ENCODE peak calls at places on chromosomes 1 and 21, in ten cellular contexts. One of them, this sample, is unnamed.

GRCh38 chr1:159705911-159706270 is 8.5 kb downstream of the CRP start:
- DNase-seq in astrocyte of the spinal cord: no peak
- DNase-seq in fibroblast of the aortic adventitia: no peak
- DNase-seq in RWPE1: no peak
- DNase-seq in choroid plexus epithelial cell: no peak
- DNase-seq in foreskin fibroblast: no peak
- DNase-seq in BJ: no peak
- DNase-seq in GM13976: no peak
- DNase-seq in cardiac muscle cell: no peak
- DNase-seq in vagina: no peak
- DNase-seq in this sample: no peak

GRCh38 chr1:165444897-165445370 is at the start of gene RXRG:
- DNase-seq in astrocyte of the spinal cord: peak; percentile 0
- DNase-seq in fibroblast of the aortic adventitia: peak; percentile 7
- DNase-seq in RWPE1: no peak
- DNase-seq in choroid plexus epithelial cell: no peak
- DNase-seq in foreskin fibroblast: peak; percentile 7
- DNase-seq in BJ: no peak
- DNase-seq in GM13976: no peak
- DNase-seq in cardiac muscle cell: peak; percentile 22
- DNase-seq in vagina: peak; percentile 70
- DNase-seq in this sample: no peak

GRCh38 chr1:58317086-58317485 is 229.4 kb downstream of the OMA1 start:
- DNase-seq in astrocyte of the spinal cord: no peak
- DNase-seq in fibroblast of the aortic adventitia: no peak
- DNase-seq in RWPE1: no peak
- DNase-seq in choroid plexus epithelial cell: no peak
- DNase-seq in foreskin fibroblast: no peak
- DNase-seq in BJ: no peak
- DNase-seq in GM13976: no peak
- DNase-seq in cardiac muscle cell: no peak
- DNase-seq in vagina: no peak
- DNase-seq in this sample: no peak

GRCh38 chr1:109466440-109467300 is at the start of gene SYPL2:
- DNase-seq in astrocyte of the spinal cord: no peak
- DNase-seq in fibroblast of the aortic adventitia: peak; percentile 12
- DNase-seq in RWPE1: no peak
- DNase-seq in choroid plexus epithelial cell: peak; percentile 5
- DNase-seq in foreskin fibroblast: no peak
- DNase-seq in BJ: no peak
- DNase-seq in GM13976: peak; percentile 48
- DNase-seq in cardiac muscle cell: peak; percentile 21
- DNase-seq in vagina: no peak
- DNase-seq in this sample: peak; percentile 34

GRCh38 chr1:152185544-152186391 is 26.7 kb upstream of the RPTN start:
- DNase-seq in astrocyte of the spinal cord: peak; percentile 68
- DNase-seq in fibroblast of the aortic adventitia: peak; percentile 79
- DNase-seq in RWPE1: peak; percentile 64
- DNase-seq in choroid plexus epithelial cell: peak; percentile 84
- DNase-seq in foreskin fibroblast: peak; percentile 45
- DNase-seq in BJ: no peak
- DNase-seq in GM13976: peak; percentile 43
- DNase-seq in cardiac muscle cell: peak; percentile 78
- DNase-seq in vagina: no peak
- DNase-seq in this sample: peak; percentile 39

GRCh38 chr1:77068013-77068412 is 151.2 kb downstream of the PIGK start:
- DNase-seq in astrocyte of the spinal cord: no peak
- DNase-seq in fibroblast of the aortic adventitia: no peak
- DNase-seq in RWPE1: peak; percentile 72
- DNase-seq in choroid plexus epithelial cell: no peak
- DNase-seq in foreskin fibroblast: no peak
- DNase-seq in BJ: no peak
- DNase-seq in GM13976: no peak
- DNase-seq in cardiac muscle cell: no peak
- DNase-seq in vagina: no peak
- DNase-seq in this sample: no peak

GRCh38 chr1:89974701-89975470 is 20.0 kb upstream of the ZNF326 start:
- DNase-seq in astrocyte of the spinal cord: peak; percentile 86
- DNase-seq in fibroblast of the aortic adventitia: peak; percentile 92
- DNase-seq in RWPE1: peak; percentile 68
- DNase-seq in choroid plexus epithelial cell: peak; percentile 82
- DNase-seq in foreskin fibroblast: peak; percentile 81
- DNase-seq in BJ: peak; percentile 63
- DNase-seq in GM13976: no peak
- DNase-seq in cardiac muscle cell: peak; percentile 75
- DNase-seq in vagina: no peak
- DNase-seq in this sample: no peak

GRCh38 chr1:93707956-93708355 is 26.3 kb upstream of the BCAR3 start:
- DNase-seq in astrocyte of the spinal cord: no peak
- DNase-seq in fibroblast of the aortic adventitia: no peak
- DNase-seq in RWPE1: no peak
- DNase-seq in choroid plexus epithelial cell: no peak
- DNase-seq in foreskin fibroblast: no peak
- DNase-seq in BJ: no peak
- DNase-seq in GM13976: peak; percentile 66
- DNase-seq in cardiac muscle cell: no peak
- DNase-seq in vagina: no peak
- DNase-seq in this sample: peak; percentile 71

GRCh38 chr1:241323510-241323909 is 33.5 kb downstream of the RGS7 start:
- DNase-seq in astrocyte of the spinal cord: peak; percentile 50
- DNase-seq in fibroblast of the aortic adventitia: peak; percentile 49
- DNase-seq in RWPE1: peak; percentile 30
- DNase-seq in choroid plexus epithelial cell: peak; percentile 43
- DNase-seq in foreskin fibroblast: peak; percentile 32
- DNase-seq in BJ: no peak
- DNase-seq in GM13976: peak; percentile 20
- DNase-seq in cardiac muscle cell: peak; percentile 21
- DNase-seq in vagina: no peak
- DNase-seq in this sample: peak; percentile 10

GRCh38 chr1:96487404-96487803 is 234.2 kb upstream of the PTBP2 start:
- DNase-seq in astrocyte of the spinal cord: peak; percentile 48
- DNase-seq in fibroblast of the aortic adventitia: peak; percentile 45
- DNase-seq in RWPE1: peak; percentile 20
- DNase-seq in choroid plexus epithelial cell: no peak
- DNase-seq in foreskin fibroblast: peak; percentile 26
- DNase-seq in BJ: no peak
- DNase-seq in GM13976: no peak
- DNase-seq in cardiac muscle cell: peak; percentile 36
- DNase-seq in vagina: no peak
- DNase-seq in this sample: no peak

GRCh38 chr1:159891275-159892157 is 8.4 kb downstream of the CFAP45 start:
- DNase-seq in astrocyte of the spinal cord: peak; percentile 92
- DNase-seq in fibroblast of the aortic adventitia: peak; percentile 90
- DNase-seq in RWPE1: peak; percentile 80
- DNase-seq in choroid plexus epithelial cell: peak; percentile 94
- DNase-seq in foreskin fibroblast: peak; percentile 88
- DNase-seq in BJ: peak; percentile 50
- DNase-seq in GM13976: peak; percentile 71
- DNase-seq in cardiac muscle cell: peak; percentile 92
- DNase-seq in vagina: no peak
- DNase-seq in this sample: peak; percentile 71

GRCh38 chr1:37265786-37266667 is 208.4 kb upstream of the ZC3H12A start:
- DNase-seq in astrocyte of the spinal cord: no peak
- DNase-seq in fibroblast of the aortic adventitia: no peak
- DNase-seq in RWPE1: no peak
- DNase-seq in choroid plexus epithelial cell: no peak
- DNase-seq in foreskin fibroblast: no peak
- DNase-seq in BJ: no peak
- DNase-seq in GM13976: no peak
- DNase-seq in cardiac muscle cell: no peak
- DNase-seq in vagina: no peak
- DNase-seq in this sample: no peak

GRCh38 chr1:59156526-59157196 is 140.2 kb upstream of the FGGY start:
- DNase-seq in astrocyte of the spinal cord: peak; percentile 93
- DNase-seq in fibroblast of the aortic adventitia: no peak
- DNase-seq in RWPE1: no peak
- DNase-seq in choroid plexus epithelial cell: peak; percentile 87
- DNase-seq in foreskin fibroblast: no peak
- DNase-seq in BJ: no peak
- DNase-seq in GM13976: no peak
- DNase-seq in cardiac muscle cell: peak; percentile 66
- DNase-seq in vagina: no peak
- DNase-seq in this sample: no peak

GRCh38 chr1:86218859-86219258 is 62.3 kb upstream of the COL24A1 start:
- DNase-seq in astrocyte of the spinal cord: no peak
- DNase-seq in fibroblast of the aortic adventitia: no peak
- DNase-seq in RWPE1: no peak
- DNase-seq in choroid plexus epithelial cell: no peak
- DNase-seq in foreskin fibroblast: no peak
- DNase-seq in BJ: no peak
- DNase-seq in GM13976: no peak
- DNase-seq in cardiac muscle cell: no peak
- DNase-seq in vagina: no peak
- DNase-seq in this sample: no peak

GRCh38 chr1:88284066-88284465 is 400.0 kb upstream of the PKN2 start:
- DNase-seq in astrocyte of the spinal cord: no peak
- DNase-seq in fibroblast of the aortic adventitia: peak; percentile 12
- DNase-seq in RWPE1: no peak
- DNase-seq in choroid plexus epithelial cell: no peak
- DNase-seq in foreskin fibroblast: no peak
- DNase-seq in BJ: no peak
- DNase-seq in GM13976: no peak
- DNase-seq in cardiac muscle cell: no peak
- DNase-seq in vagina: no peak
- DNase-seq in this sample: no peak

GRCh38 chr1:227893696-227894305 is 53.9 kb downstream of the WNT9A start:
- DNase-seq in astrocyte of the spinal cord: no peak
- DNase-seq in fibroblast of the aortic adventitia: no peak
- DNase-seq in RWPE1: no peak
- DNase-seq in choroid plexus epithelial cell: no peak
- DNase-seq in foreskin fibroblast: no peak
- DNase-seq in BJ: no peak
- DNase-seq in GM13976: no peak
- DNase-seq in cardiac muscle cell: no peak
- DNase-seq in vagina: no peak
- DNase-seq in this sample: no peak

GRCh38 chr1:12001249-12001917 is 17.9 kb upstream of the MIIP start:
- DNase-seq in astrocyte of the spinal cord: peak; percentile 36
- DNase-seq in fibroblast of the aortic adventitia: peak; percentile 81
- DNase-seq in RWPE1: no peak
- DNase-seq in choroid plexus epithelial cell: peak; percentile 82
- DNase-seq in foreskin fibroblast: no peak
- DNase-seq in BJ: no peak
- DNase-seq in GM13976: peak; percentile 61
- DNase-seq in cardiac muscle cell: peak; percentile 88
- DNase-seq in vagina: peak; percentile 65
- DNase-seq in this sample: no peak

DNA sequence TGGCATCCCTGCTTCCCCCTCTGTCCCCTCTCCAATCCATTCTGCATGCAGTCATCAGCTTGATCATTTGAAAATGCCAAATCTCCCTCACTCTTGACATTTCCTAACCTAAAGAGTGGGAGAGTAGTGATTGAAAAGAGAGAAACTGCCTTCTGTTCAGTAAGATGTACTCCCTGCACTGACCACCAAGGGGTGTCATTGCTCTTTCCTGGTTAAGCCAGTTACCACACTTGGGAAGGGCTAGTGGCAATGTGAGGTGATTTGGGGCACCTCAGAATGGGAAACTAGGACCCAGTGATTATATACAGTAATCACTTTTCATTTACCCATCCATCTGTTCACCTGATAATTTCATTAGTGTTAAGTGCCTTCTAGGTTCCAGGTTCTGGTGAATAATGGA is 6.9 kb upstream of the TMEM269 start:
- DNase-seq in astrocyte of the spinal cord: peak; percentile 25
- DNase-seq in fibroblast of the aortic adventitia: peak; percentile 52
- DNase-seq in RWPE1: peak; percentile 45
- DNase-seq in choroid plexus epithelial cell: peak; percentile 72
- DNase-seq in foreskin fibroblast: no peak
- DNase-seq in BJ: no peak
- DNase-seq in GM13976: peak; percentile 63
- DNase-seq in cardiac muscle cell: peak; percentile 61
- DNase-seq in vagina: no peak
- DNase-seq in this sample: peak; percentile 57
- TF ChIP-seq CTCF in astrocyte of the spinal cord: peak; percentile 79
- TF ChIP-seq CTCF in fibroblast of the aortic adventitia: peak; percentile 78
- TF ChIP-seq CTCF in RWPE1: peak; percentile 66
- TF ChIP-seq CTCF in choroid plexus epithelial cell: peak; percentile 89
- TF ChIP-seq CTCF in foreskin fibroblast: peak; percentile 75
- TF ChIP-seq CTCF in BJ: peak; percentile 79
- TF ChIP-seq CTCF in GM13976: peak; percentile 46
- TF ChIP-seq CTCF in cardiac muscle cell: peak; percentile 79
- TF ChIP-seq CTCF in vagina: peak; percentile 58
- TF ChIP-seq CTCF in this sample: peak; percentile 63

GRCh38 chr1:198350456-198350855 is 190.0 kb downstream of the ATP6V1G3 start:
- DNase-seq in astrocyte of the spinal cord: no peak
- DNase-seq in fibroblast of the aortic adventitia: no peak
- DNase-seq in RWPE1: no peak
- DNase-seq in choroid plexus epithelial cell: no peak
- DNase-seq in foreskin fibroblast: no peak
- DNase-seq in BJ: no peak
- DNase-seq in GM13976: no peak
- DNase-seq in cardiac muscle cell: no peak
- DNase-seq in vagina: no peak
- DNase-seq in this sample: no peak
- TF ChIP-seq CTCF in astrocyte of the spinal cord: no peak
- TF ChIP-seq CTCF in fibroblast of the aortic adventitia: no peak
- TF ChIP-seq CTCF in RWPE1: no peak
- TF ChIP-seq CTCF in choroid plexus epithelial cell: no peak
- TF ChIP-seq CTCF in foreskin fibroblast: no peak
- TF ChIP-seq CTCF in BJ: no peak
- TF ChIP-seq CTCF in GM13976: no peak
- TF ChIP-seq CTCF in cardiac muscle cell: peak; percentile 12
- TF ChIP-seq CTCF in vagina: no peak
- TF ChIP-seq CTCF in this sample: peak; percentile 14

GRCh38 chr1:22420456-22421053 is 31.1 kb upstream of the ZBTB40 start:
- DNase-seq in astrocyte of the spinal cord: peak; percentile 70
- DNase-seq in fibroblast of the aortic adventitia: peak; percentile 77
- DNase-seq in RWPE1: peak; percentile 84
- DNase-seq in choroid plexus epithelial cell: peak; percentile 91
- DNase-seq in foreskin fibroblast: peak; percentile 65
- DNase-seq in BJ: no peak
- DNase-seq in GM13976: peak; percentile 83
- DNase-seq in cardiac muscle cell: peak; percentile 87
- DNase-seq in vagina: peak; percentile 62
- DNase-seq in this sample: peak; percentile 79
- TF ChIP-seq CTCF in astrocyte of the spinal cord: peak; percentile 84
- TF ChIP-seq CTCF in fibroblast of the aortic adventitia: peak; percentile 82
- TF ChIP-seq CTCF in RWPE1: peak; percentile 81
- TF ChIP-seq CTCF in choroid plexus epithelial cell: peak; percentile 94
- TF ChIP-seq CTCF in foreskin fibroblast: peak; percentile 84
- TF ChIP-seq CTCF in BJ: peak; percentile 85
- TF ChIP-seq CTCF in GM13976: peak; percentile 84
- TF ChIP-seq CTCF in cardiac muscle cell: peak; percentile 88
- TF ChIP-seq CTCF in vagina: peak; percentile 5
- TF ChIP-seq CTCF in this sample: peak; percentile 73

DNA sequence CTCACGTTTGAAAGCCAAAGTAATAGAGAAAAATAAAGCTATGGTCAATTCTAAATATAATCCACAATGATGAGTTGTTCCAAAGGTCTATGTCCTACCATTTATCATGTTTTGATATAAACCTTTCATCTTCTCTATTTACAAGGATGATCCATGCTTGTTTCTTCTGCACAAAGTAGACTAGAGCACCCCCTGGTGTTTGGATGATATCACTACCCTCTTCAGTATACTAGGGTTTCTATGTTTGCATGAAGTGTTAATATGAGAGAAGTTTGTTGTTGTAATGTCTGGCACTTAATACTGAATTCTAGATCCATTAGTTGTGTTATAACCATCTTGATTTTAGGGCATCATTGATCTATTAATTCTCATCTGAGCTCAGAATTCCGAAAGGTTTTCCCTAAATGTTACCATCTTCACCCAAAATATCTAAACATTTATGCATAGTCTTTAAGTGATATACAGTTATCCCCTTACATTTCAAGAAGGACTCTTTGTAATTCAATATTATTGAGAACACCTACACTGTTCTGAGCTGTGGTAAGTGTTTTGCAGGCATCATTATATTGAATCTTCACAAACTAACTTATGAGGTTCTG is 21.1 kb downstream of the CLDN8 start:
- DNase-seq in astrocyte of the spinal cord: peak; percentile 18
- DNase-seq in fibroblast of the aortic adventitia: peak; percentile 10
- DNase-seq in RWPE1: peak; percentile 48
- DNase-seq in choroid plexus epithelial cell: peak; percentile 74
- DNase-seq in foreskin fibroblast: no peak
- DNase-seq in BJ: no peak
- DNase-seq in GM13976: no peak
- DNase-seq in cardiac muscle cell: peak; percentile 62
- DNase-seq in vagina: no peak
- DNase-seq in this sample: no peak
- TF ChIP-seq CTCF in astrocyte of the spinal cord: peak; percentile 43
- TF ChIP-seq CTCF in fibroblast of the aortic adventitia: peak; percentile 20
- TF ChIP-seq CTCF in RWPE1: peak; percentile 66
- TF ChIP-seq CTCF in choroid plexus epithelial cell: peak; percentile 63
- TF ChIP-seq CTCF in foreskin fibroblast: peak; percentile 47
- TF ChIP-seq CTCF in BJ: peak; percentile 23
- TF ChIP-seq CTCF in GM13976: no peak
- TF ChIP-seq CTCF in cardiac muscle cell: peak; percentile 65
- TF ChIP-seq CTCF in vagina: peak; percentile 40
- TF ChIP-seq CTCF in this sample: no peak